ENCODE peak calls at places on chromosomes 3 and 15, in nine cellular contexts. D is gastrocnemius medialis, L is stomach, V is keratinocyte, X is OCI-LY7, N is spleen, W is left lung, M is cardiac muscle cell, Y is body of pancreas. T is an unnamed sample. For H3K4me1, the result is how much of the 10 kb centered on the place peaks cover.

GRCh38 chr3:124664804-124665203 is 65.4 kb upstream of the UMPS start:
- DNase-seq in L (peak), D (no peak), Y (peak), M (no peak), V (no peak), W (no peak), N (no peak), X (no peak), T (no peak)

GRCh38 chr3:157077565-157077991 is 82.4 kb downstream of the CCNL1 start:
- DNase-seq in M (no peak), V (no peak), W (no peak), N (no peak), Y (no peak), D (no peak), X (no peak), L (peak), T (no peak)

GRCh38 chr15:69074843-69075224 is 60.3 kb downstream of the NOX5 start:
- DNase-seq in M (peak), Y (peak), D (no peak), X (no peak), L (no peak), V (no peak), N (no peak), W (no peak), T (no peak)

GRCh38 chr3:117165611-117166051 is 456.1 kb downstream of the TUSC7 start:
- DNase-seq in M (no peak), Y (no peak), X (no peak), L (no peak), V (no peak), N (no peak), D (no peak), W (no peak), T (no peak)

GRCh38 chr3:42979044-42979962 is at the start of gene GASK1A:
- DNase-seq in V (no peak), X (no peak), W (peak), M (peak), N (peak), Y (peak), L (peak), D (peak), T (peak)

GRCh38 chr15:70140543-70141375 is 43.0 kb upstream of the TLE3 start:
- DNase-seq in V (no peak), X (no peak), Y (no peak), M (no peak), L (peak), W (peak), D (no peak), N (no peak), T (no peak)

GRCh38 chr15:57458255-57458850 is 82.0 kb downstream of the CGNL1 start:
- DNase-seq in X (no peak), Y (no peak), M (peak), N (no peak), L (peak), V (no peak), W (no peak), D (no peak), T (no peak)

GRCh38 chr3:157515398-157515797 is 12.2 kb upstream of the VEPH1 start:
- DNase-seq in W (no peak), V (no peak), L (no peak), M (no peak), Y (no peak), D (no peak), N (no peak), X (no peak), T (no peak)

GRCh38 chr3:10945683-10946287 is 46.8 kb upstream of the SLC6A1 start:
- DNase-seq in L (peak), D (no peak), X (peak), W (no peak), Y (peak), M (peak), N (peak), V (no peak), T (peak)

GRCh38 chr3:23968467-23969184 is 23.5 kb downstream of the NR1D2 start:
- DNase-seq in W (no peak), Y (no peak), M (no peak), V (no peak), L (no peak), N (no peak), D (no peak), X (no peak), T (no peak)

GRCh38 chr3:66836363-66837152 is 161.5 kb upstream of the KBTBD8 start:
- DNase-seq in M (no peak), X (no peak), D (no peak), L (no peak), V (no peak), W (no peak), N (no peak), Y (no peak), T (no peak)

GRCh38 chr15:95440712-95441111 is 889.8 kb upstream of the NR2F2 start:
- DNase-seq in N (no peak), W (peak), L (no peak), V (no peak), X (no peak), M (no peak), D (no peak), Y (peak), T (no peak)

GRCh38 chr3:116056280-116056679 is 389.0 kb downstream of the LSAMP start:
- DNase-seq in W (no peak), V (no peak), D (no peak), M (no peak), L (no peak), N (no peak), X (no peak), Y (no peak), T (no peak)

DNA sequence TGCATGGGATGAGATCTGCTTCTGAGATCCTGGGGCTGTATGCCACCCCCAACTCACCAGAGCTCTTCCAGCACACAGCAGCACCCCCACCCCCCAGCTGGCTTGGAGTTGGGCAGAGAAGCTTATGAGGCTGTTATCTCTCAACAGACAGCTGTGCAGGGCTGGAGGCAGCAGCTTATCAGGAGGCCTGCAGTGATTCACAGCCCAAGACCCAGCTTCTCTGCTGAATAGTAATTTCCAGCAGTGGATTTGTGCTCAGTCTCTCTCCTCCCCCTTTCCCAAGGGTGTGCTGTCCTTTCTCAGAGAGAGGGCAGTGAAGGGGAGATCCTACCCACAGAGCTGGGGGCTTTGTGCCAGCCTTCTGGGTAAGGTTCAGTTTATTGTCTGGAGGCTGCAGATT is 2.1 kb downstream of the RPP25 start:
- DNase-seq in D (no peak), M (peak), N (peak), V (no peak), X (no peak), Y (no peak), L (no peak), W (no peak), T (no peak)
- H3K4me3 ChIP-seq in D (no peak), M (peak), N (peak), V (no peak), X (peak), Y (no peak), L (no peak), W (no peak), T (peak)

DNA sequence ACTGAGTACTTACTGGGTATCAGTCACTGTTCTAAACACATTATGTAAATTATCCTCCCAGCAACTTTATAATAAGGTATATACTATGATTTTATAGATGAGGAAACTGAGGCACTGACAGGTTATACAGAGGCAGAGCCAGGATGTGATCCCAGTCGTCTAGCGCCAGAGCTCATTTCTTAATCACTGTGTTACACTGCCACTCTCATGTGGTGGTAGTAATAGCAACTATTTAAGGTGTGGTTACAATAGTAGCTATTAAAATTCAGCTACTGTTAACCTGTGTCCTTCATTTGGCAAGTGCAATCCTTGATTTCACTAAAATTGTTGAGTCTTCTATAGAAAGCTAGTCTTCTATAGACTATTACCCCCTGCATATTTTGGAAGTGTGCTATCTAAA is 43.1 kb upstream of the TRPC1 start:
- DNase-seq in Y (no peak), V (no peak), M (no peak), W (no peak), N (no peak), X (no peak), L (no peak), D (no peak), T (no peak)
- TF ChIP-seq CTCF in Y (peak), V (peak), M (no peak), W (no peak), N (no peak), X (no peak), L (no peak), D (no peak), T (no peak)

GRCh38 chr3:39146083-39146501 is 7.3 kb downstream of the CSRNP1 start:
- DNase-seq in D (no peak), W (peak), L (no peak), V (no peak), X (no peak), N (no peak), M (no peak), Y (no peak), T (no peak)
- H3K4me1 ChIP-seq in D (half or more), W (half or more), L (half or more), V (half or more), X (half or more), N (half or more), M (under half), Y (half or more), T (half or more)

DNA sequence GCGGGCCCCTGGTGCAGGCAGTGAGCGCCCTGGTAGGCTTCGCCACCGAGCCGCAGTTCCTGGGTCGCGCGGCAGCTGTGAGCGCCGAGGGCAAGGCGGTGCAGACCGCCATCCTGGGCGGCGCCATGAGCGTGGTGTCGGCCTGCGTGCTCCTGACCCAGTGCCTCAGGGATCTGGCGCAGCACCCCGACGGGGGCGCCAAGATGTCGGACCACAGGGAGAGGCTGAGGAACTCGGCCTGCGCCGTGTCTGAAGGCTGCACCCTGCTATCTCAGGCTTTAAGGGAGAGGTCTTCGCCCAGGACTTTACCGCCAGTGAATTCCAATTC is 2.3 kb downstream of the TLNRD1 start:
- DNase-seq in Y (no peak), M (no peak), X (no peak), N (peak), L (no peak), D (no peak), V (no peak), W (no peak), T (no peak)
- H3K4me3 ChIP-seq in Y (no peak), M (no peak), X (no peak), N (peak), L (peak), D (peak), V (no peak), W (peak), T (peak)

DNA sequence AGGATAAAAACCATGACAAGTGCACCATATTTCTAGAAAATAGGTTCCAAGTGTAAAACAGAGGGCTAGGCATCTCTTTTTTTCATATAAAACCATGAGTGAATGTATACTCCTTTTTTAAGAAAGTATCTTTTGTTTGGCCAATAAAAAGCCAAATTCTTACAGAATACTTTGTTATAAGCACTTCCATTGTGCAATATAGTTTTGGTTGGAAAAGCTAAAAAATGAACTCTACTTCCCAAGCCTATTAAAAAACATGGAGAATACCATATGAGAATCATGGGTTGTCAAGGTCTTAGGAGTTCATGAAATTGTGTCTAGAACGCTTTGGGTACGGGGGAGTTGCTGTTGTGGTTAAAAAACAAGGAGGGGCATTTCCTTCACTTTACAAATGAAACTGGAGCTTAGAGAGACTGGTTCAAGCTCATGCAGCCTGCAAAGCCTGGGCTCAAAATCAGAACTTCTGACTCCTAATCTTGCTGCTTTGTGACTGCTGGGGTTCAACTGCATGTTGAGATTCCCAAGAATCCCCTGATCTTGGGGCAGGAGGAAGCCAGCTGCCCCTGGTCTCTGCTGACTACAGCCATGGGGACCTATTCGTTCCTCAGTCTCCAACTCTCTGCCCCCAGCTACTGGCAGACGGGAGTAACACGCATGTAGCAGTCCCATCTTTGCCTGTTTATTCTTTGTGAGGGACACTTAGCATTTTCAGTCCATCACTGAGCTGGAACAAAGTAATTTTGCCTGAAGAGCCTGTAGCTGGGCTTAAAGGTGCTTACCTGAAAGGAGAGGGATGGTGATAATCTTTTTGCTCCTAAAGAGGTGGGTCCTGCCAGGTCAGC is 229.1 kb downstream of the CHST2 start:
- DNase-seq in Y (no peak), V (no peak), D (no peak), X (peak), L (no peak), N (no peak), W (no peak), M (no peak), T (no peak)
- TF ChIP-seq CTCF in Y (no peak), V (no peak), D (no peak), X (peak), L (no peak), N (no peak), W (no peak), M (peak), T (no peak)

GRCh38 chr3:138082992-138083386 is 32.4 kb downstream of the DZIP1L start:
- DNase-seq in V (no peak), M (no peak), N (no peak), W (no peak), Y (no peak), L (no peak), D (no peak), X (no peak), T (no peak)
- H3K4me1 ChIP-seq in V (under half), M (under half), N (under half), W (under half), Y (under half), L (under half), D (under half), X (under half), T (under half)

DNA sequence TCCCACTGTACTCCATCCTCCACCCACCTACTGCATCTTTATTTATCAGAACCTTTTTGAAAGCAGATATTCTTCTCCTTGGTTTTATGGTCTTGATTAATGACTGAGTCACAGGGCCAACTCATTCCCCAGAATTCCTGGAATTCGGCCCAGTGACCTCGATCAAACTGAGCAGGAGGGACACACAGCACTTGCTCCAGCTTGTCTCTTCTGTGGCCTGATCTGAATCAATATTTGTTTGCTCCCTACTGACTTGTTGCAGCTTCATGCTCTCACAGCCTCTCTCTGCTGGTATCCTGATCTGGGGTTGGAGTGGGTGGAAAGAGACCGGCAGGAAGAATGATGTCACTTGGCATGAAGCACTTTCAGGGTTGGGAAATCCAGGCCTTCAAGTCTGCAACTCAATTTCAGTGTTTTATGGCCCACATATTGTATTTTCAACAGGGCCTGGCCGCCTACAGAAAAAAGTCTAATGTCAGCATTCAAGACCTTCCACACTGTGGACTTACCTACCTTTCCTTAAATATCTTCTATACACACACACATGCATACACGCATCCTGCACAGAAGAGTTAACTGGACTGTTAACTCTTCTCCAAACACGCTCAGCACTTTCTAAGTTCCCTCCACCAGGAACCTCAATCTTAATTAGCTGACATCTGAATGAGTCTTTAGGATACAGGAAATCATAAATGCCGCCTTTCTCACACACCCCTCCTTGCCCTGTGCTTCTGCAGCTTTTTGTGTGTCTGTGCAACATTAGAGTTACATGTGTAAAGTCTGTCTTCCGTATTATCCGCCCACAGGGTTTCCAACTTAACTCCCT is 4.6 kb downstream of the ANXA2 start:
- DNase-seq in X (no peak), N (no peak), Y (peak), V (peak), W (peak), M (no peak), L (peak), D (peak), T (peak)
- H3K4me3 ChIP-seq in X (no peak), N (no peak), Y (no peak), V (peak), W (no peak), M (no peak), L (no peak), D (peak), T (peak)

DNA sequence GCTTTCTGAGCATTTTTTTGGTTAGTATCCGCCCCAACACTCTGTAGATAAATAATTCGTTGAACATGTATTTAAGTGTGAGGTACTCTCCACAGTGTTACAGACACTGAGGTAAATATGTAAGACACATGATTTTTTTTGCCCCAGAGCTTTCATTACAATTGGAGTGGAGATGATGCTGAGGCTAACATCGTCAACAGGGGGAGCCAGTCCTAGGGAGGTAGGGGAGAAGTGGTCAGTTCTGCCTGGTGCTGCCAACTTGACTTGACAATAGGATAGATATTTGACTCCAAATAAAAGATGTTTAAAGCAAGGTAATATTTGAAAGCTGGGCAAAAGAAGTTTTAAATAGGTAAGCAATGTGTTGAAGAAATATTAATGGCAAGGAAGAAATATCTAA is 295.7 kb downstream of the UNC13C start:
- DNase-seq in M (peak), Y (no peak), V (no peak), N (no peak), D (no peak), X (peak), L (no peak), W (no peak), T (no peak)
- TF ChIP-seq CTCF in M (no peak), Y (no peak), V (no peak), N (no peak), D (no peak), X (peak), L (no peak), W (no peak), T (no peak)

GRCh38 chr15:74402337-74402839 is 31.4 kb downstream of the SEMA7A start:
- DNase-seq in M (no peak), L (no peak), W (no peak), V (no peak), X (no peak), Y (no peak), D (no peak), N (no peak), T (no peak)
- H3K4me1 ChIP-seq in M (under half), L (under half), W (under half), V (half or more), X (half or more), Y (under half), D (under half), N (half or more), T (under half)

DNA sequence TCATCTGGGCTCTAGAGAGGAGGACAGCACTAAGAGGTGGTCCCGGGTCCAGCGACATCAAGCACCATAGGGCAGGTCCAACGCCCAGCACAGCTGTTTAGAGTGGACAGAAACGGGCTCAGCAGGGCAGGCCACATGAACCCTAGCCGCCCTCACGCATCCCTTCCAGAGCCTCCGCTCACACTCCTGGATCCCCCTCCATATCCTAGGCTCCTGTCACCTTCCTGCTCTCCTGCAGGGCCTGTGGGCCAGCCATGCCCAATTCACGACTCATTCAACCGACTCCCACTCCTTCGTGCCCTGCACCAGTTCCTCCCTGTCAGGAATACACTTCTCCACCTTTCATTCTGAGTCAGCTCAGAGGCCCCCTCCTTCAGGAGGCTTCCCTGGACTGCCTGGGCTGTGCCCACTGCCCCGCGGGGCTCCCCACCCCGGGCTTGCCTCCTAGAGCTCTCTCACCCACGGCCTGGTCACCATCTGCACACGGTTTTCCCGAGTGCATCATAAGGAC is 90.2 kb downstream of the LINGO1 start:
- DNase-seq in X (no peak), V (no peak), Y (no peak), W (peak), L (no peak), N (peak), D (no peak), M (no peak), T (no peak)
- H3K4me3 ChIP-seq in X (peak), V (peak), Y (no peak), W (no peak), L (no peak), N (peak), D (no peak), M (no peak), T (peak)

T was measured in breast epithelium.